ENCODE peak calls at places on chromosomes 12 and 14, in seven cellular contexts. R is NCI-H748 treated with DMSO at 0.1 percent for 48 hours; E is stimulated activated CD4-positive, alpha-beta T cell treated with anti-CD3 and anti-CD28 coated beads, Interleukin-12 subunit alpha, Interleukin-12 subunit beta, amount 100 ng/mL, for 4 hours; D is NCI-H2081; J is SHP77; Y is heart left ventricle; P is activated T-cell treated with anti-CD3 and anti-CD28 coated beads for 1 hour. H is an unnamed sample.

GRCh38 chr14:61469771-61470170 is 148.4 kb downstream of the PRKCH start:
- DNase-seq in R (no peak), E (no peak), D (no peak), J (no peak), Y (no peak), P (no peak), H (no peak)

GRCh38 chr14:101196051-101196450 is 292.5 kb upstream of the RTL1 start:
- DNase-seq in R (no peak), E (no peak), D (no peak), J (no peak), Y (no peak), P (no peak), H (peak; percentile 30)

GRCh38 chr14:77311217-77311616 is 9.5 kb downstream of the POMT2 start:
- DNase-seq in R (no peak), E (no peak), D (no peak), J (no peak), Y (no peak), P (no peak), H (no peak)

GRCh38 chr14:104580961-104581360 is 1.4 kb downstream of the C14orf180 start:
- DNase-seq in R (no peak), E (no peak), D (no peak), J (no peak), Y (peak; percentile 79), P (no peak), H (peak; percentile 72)

GRCh38 chr12:84912191-84913142 is at the start of gene SLC6A15:
- DNase-seq in R (peak; percentile 66), E (no peak), D (peak; percentile 92), J (peak; percentile 93), Y (no peak), P (no peak), H (peak; percentile 69)

GRCh38 chr14:86946446-86946845 is 1046.5 kb downstream of the GALC start:
- DNase-seq in R (no peak), E (no peak), D (no peak), J (no peak), Y (no peak), P (no peak), H (no peak)

GRCh38 chr12:129716825-129717224 is 187.0 kb downstream of the TMEM132D start:
- DNase-seq in R (no peak), E (no peak), D (no peak), J (no peak), Y (no peak), P (no peak), H (no peak)

GRCh38 chr12:67006612-67007011 is 262.5 kb upstream of the CAND1 start:
- DNase-seq in R (peak; percentile 12), E (no peak), D (peak; percentile 67), J (no peak), Y (no peak), P (no peak), H (no peak)

GRCh38 chr12:107019546-107019945 is 32.6 kb upstream of the MTERF2 start:
- DNase-seq in R (no peak), E (no peak), D (no peak), J (no peak), Y (no peak), P (no peak), H (no peak)

GRCh38 chr12:44465139-44465538 is 411.0 kb downstream of the NELL2 start:
- DNase-seq in R (no peak), E (no peak), D (no peak), J (no peak), Y (no peak), P (no peak), H (no peak)

GRCh38 chr12:128531153-128531552 is 264.2 kb downstream of the TMEM132C start:
- DNase-seq in R (peak; percentile 33), E (no peak), D (no peak), J (peak; percentile 7), Y (no peak), P (no peak), H (no peak)

GRCh38 chr14:102320033-102320660 is 601 bp downstream of the ZNF839 start:
- DNase-seq in R (no peak), E (peak; percentile 41), D (peak; percentile 42), J (peak; percentile 11), Y (peak; percentile 37), P (peak; percentile 30), H (peak; percentile 84)

GRCh38 chr14:73787760-73788508 is 63.7 kb upstream of the PTGR2 start:
- DNase-seq in R (no peak), E (no peak), D (no peak), J (no peak), Y (no peak), P (no peak), H (peak; percentile 52)

GRCh38 chr12:123444396-123445026 is 8.0 kb upstream of the RILPL2 start:
- DNase-seq in R (no peak), E (no peak), D (no peak), J (no peak), Y (no peak), P (no peak), H (no peak)

GRCh38 chr14:91394105-91395081 is 23.2 kb downstream of the CCDC88C start:
- DNase-seq in R (peak; percentile 15), E (no peak), D (peak; percentile 82), J (no peak), Y (no peak), P (no peak), H (no peak)

GRCh38 chr14:55589171-55589570 is 9.2 kb downstream of the KTN1 start:
- DNase-seq in R (no peak), E (no peak), D (no peak), J (no peak), Y (no peak), P (no peak), H (no peak)

GRCh38 chr14:57487771-57488170 is 5.9 kb downstream of the CCDC198 start:
- DNase-seq in R (no peak), E (no peak), D (no peak), J (no peak), Y (no peak), P (no peak), H (no peak)

GRCh38 chr14:56120091-56120632 is 2.0 kb downstream of the PELI2 start:
- DNase-seq in R (no peak), E (no peak), D (peak; percentile 31), J (peak; percentile 50), Y (no peak), P (no peak), H (peak; percentile 59)

GRCh38 chr14:89845346-89845745 is 109.2 kb downstream of the EFCAB11 start:
- DNase-seq in R (no peak), E (no peak), D (no peak), J (no peak), Y (no peak), P (no peak), H (no peak)

GRCh38 chr12:19910681-19911080 is 457.7 kb upstream of the PDE3A start:
- DNase-seq in R (no peak), E (no peak), D (no peak), J (no peak), Y (no peak), P (no peak), H (no peak)

GRCh38 chr12:105206686-105207374 is 29.1 kb downstream of the APPL2 start:
- DNase-seq in R (no peak), E (no peak), D (no peak), J (no peak), Y (no peak), P (no peak), H (no peak)

GRCh38 chr12:31236998-31237637 is 88.8 kb downstream of the SINHCAF start:
- DNase-seq in R (no peak), E (no peak), D (peak; percentile 24), J (peak; percentile 89), Y (no peak), P (no peak), H (no peak)

GRCh38 chr14:62189698-62190097 is 427.5 kb downstream of the SNAPC1 start:
- DNase-seq in R (no peak), E (no peak), D (no peak), J (no peak), Y (no peak), P (no peak), H (no peak)

GRCh38 chr12:47799357-47799955 is 20.2 kb downstream of the HDAC7 start:
- DNase-seq in R (no peak), E (no peak), D (no peak), J (no peak), Y (peak; percentile 72), P (no peak), H (peak; percentile 88)

GRCh38 chr12:124764451-124764850 is 99.2 kb downstream of the SCARB1 start:
- DNase-seq in R (no peak), E (no peak), D (peak; percentile 31), J (peak; percentile 9), Y (no peak), P (no peak), H (no peak)

GRCh38 chr12:87280356-87280755 is 748.8 kb downstream of the C12orf50 start:
- DNase-seq in R (no peak), E (no peak), D (no peak), J (no peak), Y (no peak), P (no peak), H (no peak)

GRCh38 chr14:101525646-101526527 is 35.4 kb upstream of the DIO3 start:
- DNase-seq in R (no peak), E (no peak), D (no peak), J (no peak), Y (no peak), P (no peak), H (no peak)

GRCh38 chr12:178715-179109 is 35.2 kb downstream of the SLC6A12 start:
- DNase-seq in R (no peak), E (no peak), D (peak; percentile 38), J (no peak), Y (no peak), P (no peak), H (no peak)